ENCODE peak calls at places on chromosomes 2 and 18, in nine cellular contexts. K, F, B, I, W, P, L, C and A are unnamed samples.

GRCh38 chr2:239186958-239187357 is 213.9 kb downstream of the HDAC4 start:
- DNase-seq in L (no peak), P (peak; percentile 34), I (peak; percentile 1), B (peak; percentile 3), C (no peak), K (no peak), F (no peak), W (no peak), A (no peak)

GRCh38 chr2:64950226-64951160 is 38.7 kb upstream of the SLC1A4 start:
- DNase-seq in F (no peak), C (no peak), B (no peak), P (no peak), I (no peak), K (no peak), W (no peak), L (no peak), A (no peak)

GRCh38 chr18:45334188-45334587 is 281.1 kb upstream of the SLC14A2 start:
- DNase-seq in P (no peak), C (no peak), K (no peak), L (no peak), I (no peak), W (no peak), B (no peak), F (no peak), A (no peak)

GRCh38 chr2:30410217-30410616 is 36.8 kb upstream of the LCLAT1 start:
- DNase-seq in B (no peak), K (no peak), C (no peak), L (no peak), I (no peak), P (no peak), W (no peak), F (no peak), A (no peak)

GRCh38 chr18:72161686-72162085 is 382.5 kb downstream of the CBLN2 start:
- DNase-seq in K (no peak), I (no peak), C (no peak), F (no peak), W (no peak), B (no peak), L (no peak), P (no peak), A (no peak)

GRCh38 chr18:2963048-2963447 is 49.9 kb downstream of the LPIN2 start:
- DNase-seq in C (no peak), W (no peak), P (no peak), L (no peak), I (no peak), B (no peak), K (peak; percentile 79), F (no peak), A (peak; percentile 59)

GRCh38 chr2:58664523-58665155 is 423.5 kb upstream of the FANCL start:
- DNase-seq in W (no peak), B (no peak), C (no peak), P (no peak), K (no peak), F (no peak), I (no peak), L (peak; percentile 1), A (no peak)

GRCh38 chr2:128237911-128238697 is 80.6 kb downstream of the HS6ST1 start:
- DNase-seq in L (no peak), B (no peak), F (no peak), P (peak; percentile 47), K (no peak), W (no peak), C (no peak), I (no peak), A (no peak)

GRCh38 chr2:98601532-98602132 is 6.7 kb downstream of the COA5 start:
- DNase-seq in K (no peak), F (no peak), P (no peak), I (no peak), W (no peak), L (peak; percentile 65), C (no peak), B (no peak), A (no peak)

GRCh38 chr2:150483532-150483931 is 3.9 kb downstream of the RND3 start:
- DNase-seq in K (no peak), L (no peak), F (no peak), I (no peak), P (no peak), B (no peak), C (no peak), W (no peak), A (no peak)

GRCh38 chr2:232420463-232421188 is 14.0 kb downstream of the ALPG start:
- DNase-seq in F (no peak), K (no peak), B (peak; percentile 47), L (peak; percentile 66), C (peak; percentile 29), W (no peak), P (peak; percentile 68), I (no peak), A (no peak)

GRCh38 chr2:217379807-217380206 is 519.9 kb upstream of the TNP1 start:
- DNase-seq in B (no peak), L (no peak), F (no peak), I (no peak), K (no peak), C (no peak), P (no peak), W (no peak), A (no peak)

GRCh38 chr2:24491626-24492282 is 700 bp downstream of the NCOA1 start:
- DNase-seq in P (peak; percentile 81), I (peak; percentile 61), L (peak; percentile 96), K (peak; percentile 60), B (peak; percentile 51), C (peak; percentile 42), W (peak; percentile 67), F (peak; percentile 76), A (peak; percentile 67)

GRCh38 chr2:100283724-100284501 is 38.4 kb downstream of the LONRF2 start:
- DNase-seq in K (no peak), L (no peak), C (peak; percentile 25), W (no peak), F (no peak), P (no peak), B (no peak), I (no peak), A (no peak)

GRCh38 chr18:25291150-25291549 is 60.8 kb downstream of the ZNF521 start:
- DNase-seq in W (no peak), F (no peak), K (no peak), P (no peak), L (no peak), I (no peak), B (no peak), C (no peak), A (no peak)
- H3K4me3 ChIP-seq in W (no peak overlapping the region), F (no peak overlapping the region), K (no peak overlapping the region), P (no peak overlapping the region), L (no peak overlapping the region), I (no peak overlapping the region), B (no peak overlapping the region), C (no peak overlapping the region), A (no peak overlapping the region)

GRCh38 chr2:62675062-62675461 is 30.5 kb upstream of the EHBP1 start:
- DNase-seq in L (no peak), I (no peak), K (no peak), F (no peak), B (no peak), P (no peak), C (no peak), W (no peak), A (no peak)

GRCh38 chr2:62669180-62669579 is 36.3 kb upstream of the EHBP1 start:
- DNase-seq in B (no peak), K (no peak), P (no peak), W (no peak), F (no peak), L (no peak), C (no peak), I (no peak), A (no peak)

GRCh38 chr2:62672601-62673000 is 32.9 kb upstream of the EHBP1 start:
- DNase-seq in I (no peak), P (no peak), B (no peak), W (no peak), C (no peak), F (no peak), K (no peak), L (no peak), A (no peak)
- H3K27ac ChIP-seq in I (no peak overlapping the region), P (no peak overlapping the region), B (peak overlapping the region; percentile 31), W (no peak overlapping the region), C (no peak overlapping the region), F (no peak overlapping the region), K (no peak overlapping the region), L (peak overlapping the region; percentile 79), A (no peak overlapping the region)

DNA sequence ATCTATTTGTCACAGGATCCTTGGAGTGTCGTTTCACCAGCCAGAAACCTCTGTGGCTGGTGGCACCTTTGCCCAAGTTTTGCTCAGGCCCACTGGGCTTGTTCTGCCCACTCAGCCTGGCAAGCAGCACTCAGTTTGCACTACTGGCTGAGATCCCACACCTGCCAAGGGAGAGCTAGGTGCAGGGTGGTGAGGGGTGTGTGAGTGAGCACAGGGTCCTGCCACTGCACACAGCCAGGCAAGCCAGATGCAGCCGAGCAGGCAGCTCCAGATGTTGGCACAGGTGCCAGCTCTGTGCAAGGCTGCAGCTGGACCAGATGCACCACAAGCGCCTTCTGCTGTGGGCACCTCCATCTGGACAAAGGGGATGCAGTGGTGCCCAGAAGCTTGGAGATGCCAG is 281.7 kb upstream of the UBE2E3 start:
- DNase-seq in L (no peak), F (no peak), P (no peak), C (no peak), W (no peak), I (no peak), K (no peak), B (no peak), A (no peak)
- H3K36me3 ChIP-seq in L (no peaks in the 10 kb centered on the region), F (no peaks in the 10 kb centered on the region), P (no peaks in the 10 kb centered on the region), C (no peaks in the 10 kb centered on the region), W (no peaks in the 10 kb centered on the region), I (no peaks in the 10 kb centered on the region), K (no peaks in the 10 kb centered on the region), B (no peaks in the 10 kb centered on the region), A (no peaks in the 10 kb centered on the region)

GRCh38 chr2:201130524-201131186 is 14.7 kb downstream of the CFLAR start:
- DNase-seq in C (no peak), K (peak; percentile 56), L (no peak), B (no peak), I (no peak), F (no peak), W (no peak), P (no peak), A (no peak)
- H3K4me3 ChIP-seq in C (no peak overlapping the region), K (peak overlapping the region; percentile 28), L (peak overlapping the region; percentile 40), B (no peak overlapping the region), I (peak overlapping the region; percentile 88), F (no peak overlapping the region), W (no peak overlapping the region), P (peak overlapping the region; percentile 12), A (peak overlapping the region; percentile 15)

DNA sequence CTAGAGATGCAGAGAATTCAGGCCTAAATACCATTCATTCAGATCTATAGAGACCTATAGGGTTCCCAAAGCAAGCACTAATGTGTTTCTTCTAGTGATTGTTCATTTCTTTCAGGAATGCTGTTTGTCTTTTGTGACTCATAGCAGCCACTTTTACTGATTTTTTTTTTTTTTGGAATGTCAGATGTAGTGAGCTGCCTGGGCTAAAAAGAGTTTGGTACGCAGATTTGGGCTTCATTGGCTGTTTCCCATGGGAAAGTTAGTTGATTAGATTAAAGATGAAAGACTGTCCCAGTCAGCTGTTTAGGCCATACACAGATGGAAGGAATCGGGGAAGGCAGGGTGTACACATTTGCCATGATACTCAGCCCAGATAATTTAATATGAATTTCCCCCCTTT is 87.6 kb downstream of the CDC42EP3 start:
- DNase-seq in L (no peak), K (no peak), I (no peak), F (no peak), W (no peak), B (no peak), P (no peak), C (no peak), A (no peak)
- H3K27ac ChIP-seq in L (peak overlapping the region; percentile 48), K (no peak overlapping the region), I (no peak overlapping the region), F (no peak overlapping the region), W (no peak overlapping the region), B (peak overlapping the region; percentile 66), P (no peak overlapping the region), C (no peak overlapping the region), A (peak overlapping the region; percentile 75)